ENCODE peak calls at places on chromosomes 16 and 17, in seven cellular contexts. M is mesendoderm, Q is H9, O is IMR-90, Y is neuronal stem cell, B is H1, N is trophoblast cell. R is an unnamed sample.

GRCh38 chr17:82863941-82864720 is 24.3 kb upstream of the ZNF750 start:
- DNase-seq in N (peak; percentile 42), Q (no peak), B (no peak), Y (no peak), O (peak; percentile 91), M (peak; percentile 33), R (peak; percentile 95)

GRCh38 chr16:85715169-85716015 is 26.6 kb upstream of the GINS2 start:
- DNase-seq in M (no peak), Q (peak; percentile 61), N (no peak), Y (no peak), B (no peak), O (peak; percentile 39), R (peak; percentile 57)

GRCh38 chr17:53627511-53627910 is 195.2 kb upstream of the KIF2B start:
- DNase-seq in O (peak; percentile 69), B (no peak), Y (no peak), Q (no peak), N (peak; percentile 36), M (no peak), R (peak; percentile 52)

GRCh38 chr17:38674013-38674748 is 576 bp downstream of the EPOP start:
- DNase-seq in Q (no peak), Y (no peak), M (no peak), B (no peak), N (peak; percentile 29), O (no peak), R (no peak)

GRCh38 chr16:58448890-58449289 is 51.1 kb upstream of the NDRG4 start:
- DNase-seq in M (no peak), Q (no peak), N (no peak), Y (no peak), B (no peak), O (no peak), R (no peak)

GRCh38 chr17:61803796-61804195 is 59.5 kb downstream of the BRIP1 start:
- DNase-seq in B (no peak), M (no peak), Q (no peak), N (no peak), Y (no peak), O (no peak), R (no peak)

GRCh38 chr17:28907709-28908475 is 5.0 kb upstream of the DHRS13 start:
- DNase-seq in Y (no peak), N (no peak), O (peak; percentile 41), Q (no peak), B (no peak), M (no peak), R (no peak)

GRCh38 chr17:8176998-8177731 is 985 bp upstream of the TMEM107 start:
- DNase-seq in Y (no peak), B (no peak), M (peak; percentile 19), O (no peak), N (peak; percentile 5), Q (no peak), R (no peak)

GRCh38 chr17:55334881-55335523 is 70.2 kb downstream of the HLF start:
- DNase-seq in N (no peak), Q (no peak), M (no peak), B (no peak), Y (no peak), O (no peak), R (no peak)

GRCh38 chr17:7408341-7408740 is 696 bp downstream of the NLGN2 start:
- DNase-seq in B (no peak), Q (no peak), Y (no peak), O (no peak), M (no peak), N (peak; percentile 89), R (no peak)

GRCh38 chr16:71929048-71929447 is 33.7 kb downstream of the IST1 start:
- DNase-seq in N (no peak), Y (no peak), O (peak; percentile 91), Q (no peak), B (no peak), M (peak; percentile 16), R (peak; percentile 84)

GRCh38 chr16:80231888-80232287 is 308.9 kb upstream of the DYNLRB2 start:
- DNase-seq in Q (no peak), Y (no peak), M (no peak), B (no peak), O (peak; percentile 94), N (no peak), R (peak; percentile 46)

GRCh38 chr16:13573903-13574302 is 346.1 kb upstream of the ERCC4 start:
- DNase-seq in N (no peak), Q (no peak), Y (no peak), O (no peak), B (no peak), M (no peak), R (no peak)

GRCh38 chr17:82859431-82860403 is 19.9 kb upstream of the ZNF750 start:
- DNase-seq in O (peak; percentile 70), Q (no peak), N (peak; percentile 82), M (peak; percentile 73), Y (no peak), B (no peak), R (peak; percentile 86)

GRCh38 chr17:48442819-48443218 is 12.8 kb upstream of the SKAP1 start:
- DNase-seq in O (no peak), Q (no peak), B (no peak), M (no peak), N (no peak), Y (no peak), R (no peak)

GRCh38 chr17:62933986-62934385 is 32.0 kb upstream of the TANC2 start:
- DNase-seq in Y (no peak), O (no peak), M (no peak), B (no peak), Q (no peak), N (peak; percentile 75), R (peak; percentile 7)

DNA sequence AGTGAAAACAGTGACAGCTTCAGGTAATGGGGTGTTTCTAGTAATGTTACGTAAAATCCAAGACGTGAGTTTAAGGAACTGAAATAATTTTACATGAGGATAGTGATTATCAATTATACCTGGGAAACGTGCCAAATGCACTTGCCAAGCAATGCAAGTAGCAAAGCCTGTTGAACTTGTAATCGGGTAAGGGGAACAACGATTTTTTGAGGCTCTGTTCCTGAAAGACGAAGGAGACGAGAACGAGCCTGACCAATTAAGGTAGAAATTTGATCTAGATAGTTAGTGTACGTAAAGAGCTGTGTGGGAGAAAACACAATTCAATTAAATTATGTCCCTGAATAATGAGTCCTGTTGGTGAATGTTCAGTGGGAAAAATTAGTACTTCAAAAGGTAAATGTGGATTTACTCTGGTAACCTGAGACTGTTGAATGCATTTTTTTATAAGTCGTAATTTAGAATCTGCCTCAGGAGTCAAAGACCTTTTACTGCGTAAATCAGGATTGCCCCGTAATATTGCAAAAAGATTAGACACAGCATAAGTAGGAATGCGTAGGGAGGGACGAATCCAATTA is 17.7 kb upstream of the KCTD5 start:
- DNase-seq in N (no peak), B (no peak), Y (no peak), O (no peak), Q (no peak), M (no peak), R (no peak)
- H3K18ac ChIP-seq in N (no peak overlapping the region), B (no peak overlapping the region), Y (no peak overlapping the region), O (no peak overlapping the region), Q (no peak overlapping the region), M (no peak overlapping the region), R (no peak overlapping the region)

DNA sequence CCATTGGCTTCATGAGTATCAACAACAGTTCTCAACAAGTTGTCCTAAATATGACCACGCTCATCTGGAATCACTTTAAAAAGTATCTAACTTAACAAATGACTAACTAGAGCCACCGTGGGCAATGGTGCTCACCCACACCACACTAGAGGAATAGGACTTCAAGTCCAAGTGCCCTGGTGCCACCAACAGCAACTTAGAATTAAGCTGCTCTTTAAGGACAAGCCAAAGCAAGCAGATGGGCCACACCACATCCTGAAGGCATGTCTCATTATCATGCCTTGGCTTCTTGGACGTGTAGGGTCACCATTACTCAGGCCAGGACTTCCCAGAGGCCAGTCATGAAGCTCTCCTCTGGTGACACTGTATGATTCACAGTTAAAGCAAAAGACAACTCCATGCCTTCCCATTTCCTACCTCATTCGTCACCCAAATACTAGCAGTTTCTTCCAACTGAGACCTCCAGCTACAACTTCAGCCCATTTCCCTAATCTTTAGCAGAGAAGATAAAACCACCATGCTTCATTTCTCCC is 9.4 kb upstream of the SLC6A4 start:
- DNase-seq in M (no peak), Q (no peak), N (peak; percentile 81), Y (no peak), B (no peak), O (peak; percentile 89), R (peak; percentile 36)
- H3K4ac ChIP-seq in M (no peak overlapping the region), Q (no peak overlapping the region), N (no peak overlapping the region), Y (no peak overlapping the region), B (no peak overlapping the region), O (peak overlapping the region; percentile 15), R (no peak overlapping the region)

GRCh38 chr17:16085066-16085699 is 85.6 kb downstream of the TTC19 start:
- DNase-seq in Y (no peak), M (no peak), O (peak; percentile 89), N (no peak), Q (no peak), B (no peak), R (peak; percentile 73)

GRCh38 chr17:16083223-16083622 is 83.6 kb downstream of the TTC19 start:
- DNase-seq in B (no peak), O (no peak), Q (no peak), M (no peak), Y (no peak), N (no peak), R (no peak)

GRCh38 chr17:16091773-16092172 is 92.1 kb downstream of the TTC19 start:
- DNase-seq in Y (no peak), M (peak; percentile 63), N (no peak), O (no peak), B (no peak), Q (no peak), R (no peak)

GRCh38 chr17:16081507-16082087 is 82.0 kb downstream of the TTC19 start:
- DNase-seq in M (peak; percentile 69), B (no peak), N (no peak), Y (no peak), Q (no peak), O (no peak), R (no peak)

DNA sequence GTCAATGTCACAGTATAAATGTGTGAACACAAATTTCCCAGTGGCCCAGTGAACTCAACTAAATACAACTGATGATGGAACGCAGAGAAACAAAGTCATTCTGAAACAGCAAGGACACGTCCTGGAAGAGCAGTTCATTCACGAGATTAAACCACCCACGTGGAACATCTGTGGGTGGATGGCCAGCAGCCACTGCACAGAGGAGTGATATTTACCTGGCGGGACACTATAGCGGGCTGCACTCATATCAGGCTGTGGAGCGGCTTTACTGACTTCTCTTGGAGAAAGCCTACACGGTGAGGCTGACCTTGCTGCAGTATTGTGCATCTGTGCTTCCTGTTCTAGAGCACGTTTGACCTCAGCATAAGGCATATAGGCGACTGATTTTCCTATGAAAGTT is 87.3 kb downstream of the TTC19 start:
- DNase-seq in O (no peak), B (no peak), M (no peak), Y (no peak), Q (no peak), N (no peak), R (no peak)
- H3K18ac ChIP-seq in O (no peak overlapping the region), B (no peak overlapping the region), M (no peak overlapping the region), Y (no peak overlapping the region), Q (no peak overlapping the region), N (no peak overlapping the region), R (no peak overlapping the region)

DNA sequence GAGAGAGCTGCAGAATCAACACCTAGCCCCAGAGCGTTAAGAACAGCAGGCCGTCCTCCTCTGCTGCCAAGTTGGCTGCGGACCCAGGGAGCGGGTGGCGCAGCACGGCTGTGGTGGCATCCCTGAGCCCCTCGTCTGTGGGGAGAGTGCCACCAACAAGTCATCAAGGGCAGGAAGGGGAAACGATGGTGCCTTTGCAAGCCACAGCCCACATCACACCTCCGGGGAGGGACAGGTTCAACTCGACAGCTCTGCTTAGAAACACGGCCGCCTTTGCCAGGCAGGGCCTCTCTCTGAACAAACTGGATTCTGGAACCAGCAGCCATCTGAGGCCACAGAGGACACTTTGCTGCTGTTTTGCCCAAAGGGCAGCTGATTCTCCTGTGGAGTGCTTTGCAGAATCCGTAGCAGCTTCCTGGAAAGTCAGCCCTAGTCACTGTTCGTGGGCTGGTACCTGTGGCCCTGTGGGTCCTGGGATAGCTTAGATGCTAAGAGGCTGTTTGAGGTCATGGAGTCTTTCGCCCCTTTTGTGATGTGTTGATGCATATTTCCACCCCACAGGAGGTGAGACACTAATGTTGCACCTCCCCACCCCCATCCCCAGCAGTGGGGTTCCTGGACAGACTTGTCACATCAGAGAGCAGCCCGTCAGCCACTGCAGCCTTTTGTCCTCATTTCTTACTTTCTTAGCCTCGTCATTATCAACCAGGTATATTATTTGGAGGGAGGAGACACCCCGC is 270.6 kb downstream of the CPPED1 start:
- DNase-seq in Y (no peak), O (no peak), Q (no peak), M (no peak), B (no peak), N (no peak), R (no peak)
- H3K4ac ChIP-seq in Y (no peak overlapping the region), O (no peak overlapping the region), Q (no peak overlapping the region), M (no peak overlapping the region), B (no peak overlapping the region), N (no peak overlapping the region), R (no peak overlapping the region)